ENCODE peak calls at places on chromosomes 7 and 10, in nine cellular contexts. P is body of pancreas, F is PC-3, Y is AG09309, H is prostate gland, R is cardiac muscle cell, X is AG04450, M is bronchial epithelial cell, O is AG04449. B is an unnamed sample.

GRCh38 chr7:132430863-132431822 is 145.1 kb downstream of the PLXNA4 start:
- DNase-seq in P (no peak), F (peak; percentile 94), Y (peak; percentile 83), H (no peak), R (no peak), X (peak; percentile 43), M (peak; percentile 56), O (peak; percentile 56), B (peak; percentile 97)

GRCh38 chr10:114990991-114991390 is 53.0 kb downstream of the TRUB1 start:
- DNase-seq in P (no peak), F (no peak), Y (no peak), H (no peak), R (no peak), X (no peak), M (no peak), O (no peak), B (no peak)

GRCh38 chr10:102564209-102564834 is 60.5 kb downstream of the SUFU start:
- DNase-seq in P (no peak), F (no peak), Y (no peak), H (no peak), R (no peak), X (no peak), M (no peak), O (no peak), B (no peak)

GRCh38 chr10:17157024-17157423 is 27.4 kb upstream of the CUBN start:
- DNase-seq in P (no peak), F (no peak), Y (no peak), H (no peak), R (no peak), X (no peak), M (no peak), O (no peak), B (no peak)

GRCh38 chr7:5695037-5695708 is 86.3 kb downstream of the RNF216 start:
- DNase-seq in P (no peak), F (no peak), Y (no peak), H (no peak), R (no peak), X (peak; percentile 80), M (no peak), O (peak; percentile 88), B (peak; percentile 85)

GRCh38 chr10:129605986-129606518 is 139.0 kb downstream of the MGMT start:
- DNase-seq in P (no peak), F (no peak), Y (no peak), H (no peak), R (no peak), X (no peak), M (no peak), O (no peak), B (no peak)

GRCh38 chr7:155368894-155369600 is 71.4 kb downstream of the INSIG1 start:
- DNase-seq in P (no peak), F (no peak), Y (no peak), H (no peak), R (no peak), X (no peak), M (no peak), O (no peak), B (no peak)

GRCh38 chr10:101136007-101136707 is 5.1 kb downstream of the TLX1 start:
- DNase-seq in P (no peak), F (peak; percentile 15), Y (no peak), H (no peak), R (no peak), X (no peak), M (no peak), O (no peak), B (no peak)

GRCh38 chr7:100423315-100423714 is 5.2 kb downstream of the ZCWPW1 start:
- DNase-seq in P (no peak), F (no peak), Y (no peak), H (no peak), R (no peak), X (no peak), M (no peak), O (no peak), B (no peak)

GRCh38 chr10:21888959-21889358 is 114.6 kb downstream of the DNAJC1 start:
- DNase-seq in P (no peak), F (no peak), Y (no peak), H (no peak), R (peak; percentile 56), X (no peak), M (no peak), O (no peak), B (no peak)

GRCh38 chr10:119268871-119269506 is 61.6 kb downstream of the GRK5 start:
- DNase-seq in P (no peak), F (no peak), Y (no peak), H (no peak), R (no peak), X (no peak), M (no peak), O (no peak), B (no peak)

GRCh38 chr7:104803931-104804330 is 210.1 kb upstream of the KMT2E start:
- DNase-seq in P (no peak), F (no peak), Y (no peak), H (no peak), R (no peak), X (no peak), M (no peak), O (no peak), B (no peak)

GRCh38 chr10:80202934-80203834 is 2.2 kb downstream of the ANXA11 start:
- DNase-seq in P (peak; percentile 70), F (peak; percentile 98), Y (peak; percentile 80), H (peak; percentile 58), R (peak; percentile 73), X (peak; percentile 54), M (peak; percentile 49), O (peak; percentile 78), B (peak; percentile 89)

GRCh38 chr10:79293841-79294705 is 53.2 kb upstream of the PPIF start:
- DNase-seq in P (no peak), F (peak; percentile 100), Y (no peak), H (no peak), R (no peak), X (peak; percentile 18), M (peak; percentile 84), O (no peak), B (peak; percentile 67)

GRCh38 chr10:31133251-31133627 is 101.6 kb upstream of the ZNF438 start:
- DNase-seq in P (no peak), F (no peak), Y (no peak), H (no peak), R (no peak), X (no peak), M (no peak), O (no peak), B (no peak)

GRCh38 chr10:79068203-79068561 is 584 bp upstream of the ZMIZ1 start:
- DNase-seq in P (peak; percentile 34), F (peak; percentile 63), Y (no peak), H (no peak), R (no peak), X (no peak), M (no peak), O (no peak), B (no peak)

GRCh38 chr7:17773289-17773626 is 167.0 kb downstream of the SNX13 start:
- DNase-seq in P (no peak), F (peak; percentile 76), Y (peak; percentile 79), H (no peak), R (no peak), X (peak; percentile 43), M (peak; percentile 96), O (peak; percentile 44), B (peak; percentile 95)

DNA sequence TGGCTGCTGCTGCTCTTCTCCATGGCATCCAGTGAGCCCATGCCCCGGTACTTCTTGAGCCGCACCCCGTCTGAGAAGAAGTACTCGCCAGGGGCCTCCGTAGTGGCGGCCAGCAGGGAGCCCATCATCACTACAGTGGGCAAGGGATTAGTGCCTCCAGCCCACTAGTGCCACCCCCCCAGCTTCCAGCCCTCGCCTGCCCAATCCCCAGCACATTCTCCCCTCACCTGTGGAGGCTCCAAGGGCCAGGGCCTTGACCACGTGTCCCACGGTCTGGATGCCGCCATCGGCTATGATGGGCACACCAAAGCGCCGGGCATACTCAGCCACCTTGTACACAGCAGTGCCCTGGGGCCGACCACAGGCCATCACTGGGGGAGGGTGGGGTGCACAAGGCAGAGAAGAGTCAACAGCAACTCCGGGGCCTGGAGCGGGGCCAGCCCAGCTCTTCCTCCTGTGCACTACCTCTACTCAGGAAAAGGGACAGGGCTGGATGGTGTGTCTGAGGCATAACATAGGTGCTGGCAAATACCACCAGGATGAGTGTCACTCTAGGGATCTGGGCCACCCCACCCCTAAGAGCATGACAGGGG is 14.8 kb downstream of the IMPDH1 start:
- DNase-seq in P (no peak), F (no peak), Y (no peak), H (no peak), R (no peak), X (no peak), M (no peak), O (no peak), B (no peak)
- H3K4me3 ChIP-seq in P (no peak overlapping the region), F (no peak overlapping the region), Y (no peak overlapping the region), H (no peak overlapping the region), R (no peak overlapping the region), X (no peak overlapping the region), M (no peak overlapping the region), O (no peak overlapping the region), B (no peak overlapping the region)

GRCh38 chr7:910931-911431 is 34.6 kb downstream of the GET4 start:
- DNase-seq in P (no peak), F (no peak), Y (no peak), H (no peak), R (no peak), X (no peak), M (no peak), O (no peak), B (no peak)
- H3K4me3 ChIP-seq in P (no peak overlapping the region), F (no peak overlapping the region), Y (no peak overlapping the region), H (no peak overlapping the region), R (no peak overlapping the region), X (no peak overlapping the region), M (no peak overlapping the region), O (no peak overlapping the region), B (no peak overlapping the region)

GRCh38 chr10:93457511-93457910 is 24.6 kb downstream of the MYOF start:
- DNase-seq in P (no peak), F (no peak), Y (no peak), H (no peak), R (no peak), X (no peak), M (no peak), O (no peak), B (no peak)

GRCh38 chr10:93456480-93456879 is 25.7 kb downstream of the MYOF start:
- DNase-seq in P (no peak), F (no peak), Y (no peak), H (no peak), R (no peak), X (no peak), M (no peak), O (no peak), B (peak; percentile 80)

GRCh38 chr10:93461807-93462178 is 20.3 kb downstream of the MYOF start:
- DNase-seq in P (no peak), F (peak; percentile 81), Y (no peak), H (no peak), R (no peak), X (no peak), M (peak; percentile 80), O (no peak), B (peak; percentile 77)

GRCh38 chr10:93461124-93461806 is 20.9 kb downstream of the MYOF start:
- DNase-seq in P (no peak), F (peak; percentile 14), Y (no peak), H (no peak), R (no peak), X (no peak), M (no peak), O (no peak), B (peak; percentile 78)

GRCh38 chr10:93458821-93459257 is 23.3 kb downstream of the MYOF start:
- DNase-seq in P (peak; percentile 48), F (peak; percentile 96), Y (peak; percentile 99), H (peak; percentile 79), R (peak; percentile 48), X (peak; percentile 100), M (peak; percentile 98), O (peak; percentile 99), B (peak; percentile 100)
- H3K4me3 ChIP-seq in P (no peak overlapping the region), F (peak overlapping the region; percentile 38), Y (no peak overlapping the region), H (no peak overlapping the region), R (no peak overlapping the region), X (peak overlapping the region; percentile 41), M (no peak overlapping the region), O (no peak overlapping the region), B (no peak overlapping the region)

GRCh38 chr10:53487019-53487983 is 714.7 kb upstream of the MBL2 start:
- DNase-seq in P (no peak), F (no peak), Y (no peak), H (no peak), R (no peak), X (no peak), M (no peak), O (no peak), B (no peak)
- H3K4me3 ChIP-seq in P (no peak overlapping the region), F (no peak overlapping the region), Y (no peak overlapping the region), H (no peak overlapping the region), R (no peak overlapping the region), X (no peak overlapping the region), M (no peak overlapping the region), O (no peak overlapping the region), B (no peak overlapping the region)

B was measured in fibroblast of mammary gland.